ENCODE peak calls at places on chromosomes 13 and 19, in six cellular contexts. T, U, J, Z, Q and P are unnamed samples.

GRCh38 chr19:17677002-17677401 is 11.2 kb downstream of the UNC13A start:
- DNase-seq in Z (no peak), T (peak), J (peak), U (no peak), Q (no peak), P (peak)

GRCh38 chr13:112859817-112860190 is 109.2 kb upstream of the MCF2L start:
- DNase-seq in T (no peak), Z (no peak), Q (peak), U (peak), J (no peak), P (no peak)

GRCh38 chr19:13207237-13208130 is 57.3 kb downstream of the IER2 start:
- DNase-seq in Q (no peak), Z (peak), J (peak), T (no peak), U (no peak), P (no peak)

GRCh38 chr19:9128171-9128570 is 1.4 kb upstream of the OR7G3 start:
- DNase-seq in T (no peak), Z (no peak), J (no peak), U (no peak), Q (no peak), P (no peak)

GRCh38 chr13:50701469-50701868 is 142.0 kb downstream of the DLEU7 start:
- DNase-seq in Q (no peak), U (no peak), T (no peak), Z (no peak), J (no peak), P (no peak)

GRCh38 chr19:24046550-24046949 is 40.4 kb upstream of the ZNF254 start:
- DNase-seq in U (no peak), Z (no peak), J (no peak), Q (no peak), T (peak), P (no peak)

GRCh38 chr19:8366121-8366581 is 2.2 kb downstream of the ANGPTL4 start:
- DNase-seq in T (no peak), J (no peak), U (no peak), Z (no peak), Q (no peak), P (peak)

GRCh38 chr19:39645800-39646411 is 9.8 kb upstream of the LGALS16 start:
- DNase-seq in T (peak), J (peak), Q (no peak), Z (no peak), U (peak), P (peak)

GRCh38 chr19:31819837-31820236 is 470.6 kb upstream of the TSHZ3 start:
- DNase-seq in U (no peak), Z (no peak), J (no peak), T (no peak), Q (no peak), P (no peak)

GRCh38 chr13:53151692-53152421 is 123.2 kb downstream of the OLFM4 start:
- DNase-seq in Z (no peak), U (peak), Q (peak), T (peak), J (peak), P (peak)

GRCh38 chr13:97582170-97582569 is 148.2 kb downstream of the RAP2A start:
- DNase-seq in U (no peak), T (no peak), Z (no peak), J (no peak), Q (no peak), P (no peak)

GRCh38 chr19:55188620-55189019 is 8.5 kb upstream of the SYT5 start:
- DNase-seq in J (no peak), Z (no peak), T (no peak), U (peak), Q (no peak), P (peak)

GRCh38 chr19:38766276-38767047 is 6.9 kb downstream of the LGALS7 start:
- DNase-seq in J (no peak), Q (no peak), T (no peak), Z (no peak), U (no peak), P (no peak)

GRCh38 chr13:114053026-114053425 is 79.2 kb upstream of the C13orf46 start:
- DNase-seq in U (peak), J (no peak), T (no peak), Z (no peak), Q (no peak), P (no peak)